ENCODE peak calls at places on chromosome 16, in seven cellular contexts. One of them, this sample, is unnamed.

GRCh38 chr16:56475226-56475625 is 23.9 kb downstream of the OGFOD1 start:
- DNase-seq in colonic mucosa: no peak
- DNase-seq in dorsolateral prefrontal cortex: no peak
- DNase-seq in fibroblast of pulmonary artery: no peak
- DNase-seq in kidney: no peak
- DNase-seq in DND-41: no peak
- DNase-seq in A549: no peak
- DNase-seq in this sample: no peak

GRCh38 chr16:85959686-85960085 is 60.7 kb downstream of the IRF8 start:
- DNase-seq in colonic mucosa: peak
- DNase-seq in dorsolateral prefrontal cortex: no peak
- DNase-seq in fibroblast of pulmonary artery: no peak
- DNase-seq in kidney: no peak
- DNase-seq in DND-41: no peak
- DNase-seq in A549: no peak
- DNase-seq in this sample: no peak

GRCh38 chr16:12426122-12426521 is 377.6 kb downstream of the CPPED1 start:
- DNase-seq in colonic mucosa: no peak
- DNase-seq in dorsolateral prefrontal cortex: no peak
- DNase-seq in fibroblast of pulmonary artery: no peak
- DNase-seq in kidney: no peak
- DNase-seq in DND-41: no peak
- DNase-seq in A549: no peak
- DNase-seq in this sample: no peak

GRCh38 chr16:69187891-69188451 is 1.0 kb downstream of the SNTB2 start:
- DNase-seq in colonic mucosa: peak
- DNase-seq in dorsolateral prefrontal cortex: no peak
- DNase-seq in fibroblast of pulmonary artery: peak
- DNase-seq in kidney: no peak
- DNase-seq in DND-41: peak
- DNase-seq in A549: peak
- DNase-seq in this sample: peak

GRCh38 chr16:19114359-19115147 is 789 bp downstream of the ITPRIPL2 start:
- DNase-seq in colonic mucosa: peak
- DNase-seq in dorsolateral prefrontal cortex: no peak
- DNase-seq in fibroblast of pulmonary artery: peak
- DNase-seq in kidney: peak
- DNase-seq in DND-41: no peak
- DNase-seq in A549: peak
- DNase-seq in this sample: peak

GRCh38 chr16:68200120-68200783 is 35.7 kb downstream of the ESRP2 start:
- DNase-seq in colonic mucosa: no peak
- DNase-seq in dorsolateral prefrontal cortex: no peak
- DNase-seq in fibroblast of pulmonary artery: peak
- DNase-seq in kidney: no peak
- DNase-seq in DND-41: no peak
- DNase-seq in A549: peak
- DNase-seq in this sample: peak

GRCh38 chr16:9518054-9518453 is 426.6 kb downstream of the HAPSTR1 start:
- DNase-seq in colonic mucosa: no peak
- DNase-seq in dorsolateral prefrontal cortex: no peak
- DNase-seq in fibroblast of pulmonary artery: no peak
- DNase-seq in kidney: peak
- DNase-seq in DND-41: no peak
- DNase-seq in A549: no peak
- DNase-seq in this sample: no peak

GRCh38 chr16:56715128-56715527 is 14.8 kb upstream of the NUP93 start:
- DNase-seq in colonic mucosa: no peak
- DNase-seq in dorsolateral prefrontal cortex: no peak
- DNase-seq in fibroblast of pulmonary artery: no peak
- DNase-seq in kidney: no peak
- DNase-seq in DND-41: no peak
- DNase-seq in A549: no peak
- DNase-seq in this sample: no peak

GRCh38 chr16:14358697-14359305 is 271.3 kb downstream of the PARN start:
- DNase-seq in colonic mucosa: no peak
- DNase-seq in dorsolateral prefrontal cortex: no peak
- DNase-seq in fibroblast of pulmonary artery: no peak
- DNase-seq in kidney: peak
- DNase-seq in DND-41: no peak
- DNase-seq in A549: no peak
- DNase-seq in this sample: no peak

GRCh38 chr16:72201387-72201786 is 29.4 kb upstream of the PMFBP1 start:
- DNase-seq in colonic mucosa: no peak
- DNase-seq in dorsolateral prefrontal cortex: no peak
- DNase-seq in fibroblast of pulmonary artery: no peak
- DNase-seq in kidney: no peak
- DNase-seq in DND-41: no peak
- DNase-seq in A549: no peak
- DNase-seq in this sample: no peak

GRCh38 chr16:56551796-56552738 is 12.8 kb upstream of the MT4 start:
- DNase-seq in colonic mucosa: no peak
- DNase-seq in dorsolateral prefrontal cortex: peak
- DNase-seq in fibroblast of pulmonary artery: no peak
- DNase-seq in kidney: no peak
- DNase-seq in DND-41: no peak
- DNase-seq in A549: no peak
- DNase-seq in this sample: peak

GRCh38 chr16:87710887-87711286 is 54.9 kb downstream of the KLHDC4 start:
- DNase-seq in colonic mucosa: no peak
- DNase-seq in dorsolateral prefrontal cortex: no peak
- DNase-seq in fibroblast of pulmonary artery: no peak
- DNase-seq in kidney: no peak
- DNase-seq in DND-41: no peak
- DNase-seq in A549: no peak
- DNase-seq in this sample: no peak

GRCh38 chr16:56073508-56073907 is 117.8 kb upstream of the GNAO1 start:
- DNase-seq in colonic mucosa: no peak
- DNase-seq in dorsolateral prefrontal cortex: no peak
- DNase-seq in fibroblast of pulmonary artery: no peak
- DNase-seq in kidney: no peak
- DNase-seq in DND-41: no peak
- DNase-seq in A549: no peak
- DNase-seq in this sample: no peak

GRCh38 chr16:2799852-2800226 is 1.6 kb downstream of the PRSS41 start:
- DNase-seq in colonic mucosa: peak
- DNase-seq in dorsolateral prefrontal cortex: no peak
- DNase-seq in fibroblast of pulmonary artery: no peak
- DNase-seq in kidney: no peak
- DNase-seq in DND-41: no peak
- DNase-seq in A549: peak
- DNase-seq in this sample: no peak

GRCh38 chr16:22670044-22670536 is 143.9 kb upstream of the HS3ST2 start:
- DNase-seq in colonic mucosa: no peak
- DNase-seq in dorsolateral prefrontal cortex: no peak
- DNase-seq in fibroblast of pulmonary artery: no peak
- DNase-seq in kidney: no peak
- DNase-seq in DND-41: no peak
- DNase-seq in A549: no peak
- DNase-seq in this sample: no peak

GRCh38 chr16:27761816-27762215 is 211.9 kb downstream of the KATNIP start:
- DNase-seq in colonic mucosa: no peak
- DNase-seq in dorsolateral prefrontal cortex: no peak
- DNase-seq in fibroblast of pulmonary artery: no peak
- DNase-seq in kidney: no peak
- DNase-seq in DND-41: no peak
- DNase-seq in A549: no peak
- DNase-seq in this sample: no peak

GRCh38 chr16:25256821-25257503 is 683 bp downstream of the ZKSCAN2 start:
- DNase-seq in colonic mucosa: peak
- DNase-seq in dorsolateral prefrontal cortex: no peak
- DNase-seq in fibroblast of pulmonary artery: peak
- DNase-seq in kidney: no peak
- DNase-seq in DND-41: peak
- DNase-seq in A549: peak
- DNase-seq in this sample: no peak

GRCh38 chr16:80107900-80108299 is 432.9 kb upstream of the DYNLRB2 start:
- DNase-seq in colonic mucosa: no peak
- DNase-seq in dorsolateral prefrontal cortex: no peak
- DNase-seq in fibroblast of pulmonary artery: no peak
- DNase-seq in kidney: no peak
- DNase-seq in DND-41: no peak
- DNase-seq in A549: no peak
- DNase-seq in this sample: no peak

GRCh38 chr16:82824408-82824807 is 197.6 kb downstream of the CDH13 start:
- DNase-seq in colonic mucosa: no peak
- DNase-seq in dorsolateral prefrontal cortex: no peak
- DNase-seq in fibroblast of pulmonary artery: no peak
- DNase-seq in kidney: no peak
- DNase-seq in DND-41: no peak
- DNase-seq in A549: peak
- DNase-seq in this sample: no peak

GRCh38 chr16:89828870-89829629 is 775 bp downstream of the SPIRE2 start:
- DNase-seq in colonic mucosa: peak
- DNase-seq in dorsolateral prefrontal cortex: no peak
- DNase-seq in fibroblast of pulmonary artery: no peak
- DNase-seq in kidney: peak
- DNase-seq in DND-41: no peak
- DNase-seq in A549: no peak
- DNase-seq in this sample: no peak

GRCh38 chr16:85349413-85350145 is 237.3 kb upstream of the CIBAR2 start:
- DNase-seq in colonic mucosa: no peak
- DNase-seq in dorsolateral prefrontal cortex: no peak
- DNase-seq in fibroblast of pulmonary artery: no peak
- DNase-seq in kidney: peak
- DNase-seq in DND-41: no peak
- DNase-seq in A549: no peak
- DNase-seq in this sample: no peak

GRCh38 chr16:12917246-12917645 is 15.8 kb downstream of the SHISA9 start:
- DNase-seq in colonic mucosa: no peak
- DNase-seq in dorsolateral prefrontal cortex: no peak
- DNase-seq in fibroblast of pulmonary artery: no peak
- DNase-seq in kidney: no peak
- DNase-seq in DND-41: no peak
- DNase-seq in A549: no peak
- DNase-seq in this sample: no peak

GRCh38 chr16:8571061-8571596 is 19.2 kb downstream of the TMEM114 start:
- DNase-seq in colonic mucosa: no peak
- DNase-seq in dorsolateral prefrontal cortex: no peak
- DNase-seq in fibroblast of pulmonary artery: peak
- DNase-seq in kidney: no peak
- DNase-seq in DND-41: no peak
- DNase-seq in A549: peak
- DNase-seq in this sample: no peak

GRCh38 chr16:27365142-27366089 is 36.6 kb upstream of the IL21R start:
- DNase-seq in colonic mucosa: no peak
- DNase-seq in dorsolateral prefrontal cortex: no peak
- DNase-seq in fibroblast of pulmonary artery: peak
- DNase-seq in kidney: no peak
- DNase-seq in DND-41: no peak
- DNase-seq in A549: peak
- DNase-seq in this sample: no peak

DNA sequence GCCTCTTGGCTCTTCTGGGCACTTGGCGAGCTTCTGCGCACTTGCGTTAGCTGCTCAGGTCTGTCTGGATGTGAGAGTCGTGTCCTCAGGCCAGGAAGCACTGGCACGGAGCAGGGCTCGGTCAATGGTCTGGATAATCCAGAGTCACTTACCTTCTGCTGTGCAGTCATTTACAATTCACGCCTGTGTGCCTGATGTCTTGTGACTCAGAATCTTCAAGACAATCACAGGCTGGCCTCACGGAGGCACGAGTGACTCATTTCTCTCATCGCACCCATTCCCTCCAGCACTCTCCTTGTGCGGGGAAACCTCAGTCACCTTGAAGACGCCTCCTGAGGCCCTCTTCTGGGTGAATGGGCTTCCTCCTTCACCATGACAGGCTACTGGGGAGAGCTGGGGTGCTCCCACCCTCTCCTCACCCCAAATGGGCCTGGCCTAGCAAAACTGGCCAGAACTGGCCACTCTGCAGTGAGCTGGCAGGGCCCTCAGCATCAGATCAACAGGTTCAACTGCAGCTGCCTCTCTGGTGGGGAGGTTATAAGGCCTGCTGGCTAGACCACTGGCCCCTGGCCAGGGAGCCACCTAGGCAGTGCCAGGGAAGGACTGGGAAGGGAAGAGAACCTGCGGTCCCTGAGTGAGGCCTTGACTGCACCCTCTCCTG is 1.9 kb upstream of the CAPN15 start:
- DNase-seq in colonic mucosa: no peak
- DNase-seq in dorsolateral prefrontal cortex: peak
- DNase-seq in fibroblast of pulmonary artery: peak
- DNase-seq in kidney: peak
- DNase-seq in DND-41: no peak
- DNase-seq in A549: peak
- DNase-seq in this sample: peak
- H3K4me3 ChIP-seq in colonic mucosa: peak
- H3K4me3 ChIP-seq in dorsolateral prefrontal cortex: peak
- H3K4me3 ChIP-seq in fibroblast of pulmonary artery: peak
- H3K4me3 ChIP-seq in kidney: peak
- H3K4me3 ChIP-seq in DND-41: peak
- H3K4me3 ChIP-seq in A549: peak
- H3K4me3 ChIP-seq in this sample: peak

DNA sequence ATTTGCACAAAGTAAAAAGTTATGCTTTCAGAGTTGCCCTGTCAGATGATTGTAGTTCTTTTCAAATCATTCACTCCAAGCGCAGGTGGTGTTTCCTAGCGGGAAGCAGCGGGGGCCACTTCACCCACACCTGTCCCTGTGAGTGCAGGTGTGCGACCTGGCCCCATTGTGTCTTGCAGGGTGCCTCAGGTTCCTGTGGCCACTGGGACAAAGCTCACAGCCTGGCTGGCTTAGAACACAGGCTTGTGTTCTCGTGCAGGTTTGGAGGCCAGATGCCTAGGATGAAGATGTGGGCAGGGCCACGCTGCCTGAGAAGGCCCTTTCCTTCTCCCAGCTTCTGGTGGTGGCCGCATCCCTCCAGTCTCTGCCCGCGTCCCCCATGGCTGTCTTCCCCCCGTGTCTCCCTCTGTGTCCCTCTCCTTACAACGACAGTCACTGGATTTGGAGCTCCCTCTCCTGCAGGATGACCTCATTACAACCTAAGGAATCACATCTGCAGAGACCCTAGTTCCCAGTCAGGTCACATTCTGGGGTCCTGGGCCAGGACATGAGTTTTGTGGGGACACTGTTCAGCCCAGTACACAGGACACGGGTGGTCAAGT is 90.5 kb downstream of the NPIPB11 start:
- DNase-seq in colonic mucosa: no peak
- DNase-seq in dorsolateral prefrontal cortex: no peak
- DNase-seq in fibroblast of pulmonary artery: no peak
- DNase-seq in kidney: no peak
- DNase-seq in DND-41: no peak
- DNase-seq in A549: no peak
- DNase-seq in this sample: no peak
- TF ChIP-seq CTCF in colonic mucosa: no peak
- TF ChIP-seq CTCF in dorsolateral prefrontal cortex: no peak
- TF ChIP-seq CTCF in fibroblast of pulmonary artery: no peak
- TF ChIP-seq CTCF in kidney: peak
- TF ChIP-seq CTCF in DND-41: peak
- TF ChIP-seq CTCF in A549: peak
- TF ChIP-seq CTCF in this sample: no peak

GRCh38 chr16:66587881-66588600 is 8.8 kb downstream of the CMTM2 start:
- DNase-seq in colonic mucosa: no peak
- DNase-seq in dorsolateral prefrontal cortex: no peak
- DNase-seq in fibroblast of pulmonary artery: no peak
- DNase-seq in kidney: no peak
- DNase-seq in DND-41: no peak
- DNase-seq in A549: no peak
- DNase-seq in this sample: no peak
- H3K4me3 ChIP-seq in colonic mucosa: no peak
- H3K4me3 ChIP-seq in dorsolateral prefrontal cortex: no peak
- H3K4me3 ChIP-seq in fibroblast of pulmonary artery: no peak
- H3K4me3 ChIP-seq in kidney: no peak
- H3K4me3 ChIP-seq in DND-41: no peak
- H3K4me3 ChIP-seq in A549: no peak
- H3K4me3 ChIP-seq in this sample: no peak

GRCh38 chr16:4358831-4359561 is 7.9 kb upstream of the PAM16 start:
- DNase-seq in colonic mucosa: peak
- DNase-seq in dorsolateral prefrontal cortex: peak
- DNase-seq in fibroblast of pulmonary artery: peak
- DNase-seq in kidney: peak
- DNase-seq in DND-41: peak
- DNase-seq in A549: peak
- DNase-seq in this sample: peak
- TF ChIP-seq CTCF in colonic mucosa: peak
- TF ChIP-seq CTCF in dorsolateral prefrontal cortex: peak
- TF ChIP-seq CTCF in fibroblast of pulmonary artery: peak
- TF ChIP-seq CTCF in kidney: peak
- TF ChIP-seq CTCF in DND-41: peak
- TF ChIP-seq CTCF in A549: peak
- TF ChIP-seq CTCF in this sample: peak